ENCODE peak calls at places on chromosomes 2 and 18, in four cellular contexts. M, A, I and X are unnamed samples.

GRCh38 chr2:71843391-71843850 is 304.2 kb downstream of the CYP26B1 start:
- DNase-seq in M (no peak), A (no peak), I (no peak), X (peak)

GRCh38 chr2:163779970-163780597 is 44.3 kb upstream of the FIGN start:
- DNase-seq in M (no peak), A (no peak), I (no peak), X (no peak)

GRCh38 chr18:58015045-58015444 is 29.0 kb upstream of the NEDD4L start:
- DNase-seq in M (no peak), A (no peak), I (no peak), X (no peak)

GRCh38 chr2:120741514-120742448 is 6.1 kb downstream of the GLI2 start:
- DNase-seq in M (no peak), A (no peak), I (no peak), X (peak)

GRCh38 chr2:30266051-30266621 is 34.8 kb downstream of the LBH start:
- DNase-seq in M (no peak), A (no peak), I (peak), X (no peak)

GRCh38 chr18:8426401-8426800 is 182.8 kb upstream of the RAB12 start:
- DNase-seq in M (no peak), A (no peak), I (no peak), X (no peak)

GRCh38 chr2:11993749-11994148 is 247.3 kb downstream of the LPIN1 start:
- DNase-seq in M (no peak), A (no peak), I (no peak), X (no peak)

GRCh38 chr2:19807866-19808265 is 93.9 kb downstream of the TTC32 start:
- DNase-seq in M (no peak), A (no peak), I (no peak), X (peak)

GRCh38 chr2:237727363-237727762 is 71.2 kb upstream of the RBM44 start:
- DNase-seq in M (no peak), A (no peak), I (no peak), X (peak)

GRCh38 chr2:61645911-61646310 is 107.8 kb upstream of the XPO1 start:
- DNase-seq in M (peak), A (no peak), I (no peak), X (no peak)

GRCh38 chr2:160533482-160533881 is 39.9 kb upstream of the RBMS1 start:
- DNase-seq in M (no peak), A (no peak), I (no peak), X (no peak)

GRCh38 chr2:238106698-238107524 is 6.8 kb downstream of the ESPNL start:
- DNase-seq in M (no peak), A (no peak), I (no peak), X (no peak)

GRCh38 chr2:121285077-121285449 is at the start of gene TFCP2L1:
- DNase-seq in M (no peak), A (no peak), I (no peak), X (no peak)

GRCh38 chr2:77336013-77336412 is 186.2 kb downstream of the LRRTM4 start:
- DNase-seq in M (no peak), A (no peak), I (no peak), X (no peak)

GRCh38 chr2:224009605-224010330 is 29.3 kb downstream of the SERPINE2 start:
- DNase-seq in M (no peak), A (no peak), I (no peak), X (no peak)

GRCh38 chr2:128475427-128476211 is 157.0 kb upstream of the HS6ST1 start:
- DNase-seq in M (no peak), A (no peak), I (no peak), X (peak)

GRCh38 chr18:31100598-31101147 is 1.5 kb downstream of the DSC2 start:
- DNase-seq in M (no peak), A (no peak), I (no peak), X (no peak)

DNA sequence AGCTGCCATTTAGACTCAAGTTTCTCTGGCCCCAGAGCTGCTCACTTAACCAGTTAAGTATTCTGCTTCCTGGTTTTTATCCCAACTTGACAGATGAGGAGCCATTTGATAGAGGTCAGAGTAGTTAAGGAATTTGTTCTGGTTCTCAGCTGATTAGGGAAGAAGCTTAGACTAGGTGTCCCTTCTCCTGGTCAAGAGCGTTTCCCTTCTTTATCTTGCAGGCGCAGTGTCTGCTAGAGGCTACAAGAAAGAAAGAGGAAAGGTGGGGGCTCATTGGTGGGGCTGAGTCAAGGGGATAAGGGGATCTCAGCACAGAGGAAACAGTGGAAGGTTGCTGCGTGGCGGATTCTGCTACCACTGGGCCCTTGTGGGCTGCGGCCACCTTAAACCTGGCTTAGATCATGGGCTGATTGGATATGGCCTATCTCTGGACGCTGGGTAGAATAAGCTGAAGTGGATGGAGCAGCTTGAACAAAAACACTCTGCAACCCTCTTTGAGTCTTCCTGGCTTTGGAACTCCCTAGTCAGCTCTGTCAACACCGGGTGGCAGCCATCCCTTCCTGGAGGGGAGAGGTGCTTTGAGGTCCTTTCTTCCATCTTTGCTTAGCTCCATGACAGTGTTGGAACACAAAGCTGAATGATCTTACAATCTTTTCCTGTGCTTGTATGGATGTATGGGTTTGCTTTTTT is 70.8 kb downstream of the QPCT start:
- DNase-seq in M (no peak), A (no peak), I (no peak), X (no peak)
- TF ChIP-seq CTCF in M (peak), A (no peak), I (no peak), X (no peak)

GRCh38 chr2:7377861-7378569 is 460.8 kb downstream of the RNF144A start:
- DNase-seq in M (no peak), A (no peak), I (no peak), X (no peak)
- TF ChIP-seq CTCF in M (no peak), A (no peak), I (no peak), X (no peak)

GRCh38 chr2:240432430-240432819 is 3.0 kb upstream of the GPC1 start:
- DNase-seq in M (no peak), A (peak), I (no peak), X (no peak)

GRCh38 chr2:240432820-240433801 is 2.4 kb upstream of the GPC1 start:
- DNase-seq in M (no peak), A (no peak), I (peak), X (no peak)

GRCh38 chr2:240434728-240435456 is 571 bp upstream of the GPC1 start:
- DNase-seq in M (peak), A (peak), I (peak), X (peak)

GRCh38 chr2:240435457-240435954 is at the start of gene GPC1:
- DNase-seq in M (no peak), A (peak), I (peak), X (no peak)

DNA sequence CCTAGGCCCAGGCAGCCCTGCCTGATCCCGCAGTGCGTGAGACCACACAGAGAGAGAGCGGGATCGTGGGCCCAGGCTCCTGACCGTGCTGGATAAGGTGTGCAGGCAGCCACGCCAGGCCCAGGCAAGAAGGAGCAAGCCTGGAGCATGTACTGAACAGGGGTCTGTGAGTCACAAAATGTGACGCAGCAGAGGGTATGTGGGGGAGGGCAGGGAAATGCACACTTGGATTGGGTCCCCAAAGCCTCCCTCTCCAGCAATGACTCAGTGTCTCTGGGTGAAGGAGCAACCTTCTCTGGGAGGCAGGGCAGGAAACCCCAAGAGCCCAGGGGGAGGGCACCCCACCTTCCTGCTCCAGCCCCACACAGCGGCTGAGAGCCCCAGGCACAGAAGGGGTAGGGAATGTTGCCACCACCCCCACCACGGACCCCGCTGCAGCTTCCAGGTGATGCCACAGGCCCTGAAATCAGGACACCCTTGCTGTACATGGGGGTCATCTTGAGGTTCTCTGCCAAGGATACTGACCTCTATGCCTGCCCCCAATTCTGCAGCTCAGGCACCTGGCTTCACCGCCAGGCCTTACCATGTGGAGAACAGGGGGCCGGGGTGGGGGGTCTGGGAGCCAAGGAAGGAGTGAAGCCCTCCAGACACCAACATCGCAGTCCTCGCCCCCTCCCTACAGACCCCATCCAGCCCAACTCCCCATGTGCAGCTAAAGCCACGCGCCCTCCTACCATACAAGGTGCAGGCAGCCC is 1.3 kb upstream of the GPC1 start:
- DNase-seq in M (peak), A (no peak), I (peak), X (peak)
- TF ChIP-seq CTCF in M (no peak), A (no peak), I (no peak), X (no peak)

GRCh38 chr2:172790404-172790803 is 54.8 kb downstream of the RAPGEF4 start:
- DNase-seq in M (no peak), A (no peak), I (no peak), X (no peak)

GRCh38 chr2:172792711-172793110 is 57.1 kb downstream of the RAPGEF4 start:
- DNase-seq in M (no peak), A (no peak), I (no peak), X (no peak)

GRCh38 chr2:172788871-172789270 is 53.2 kb downstream of the RAPGEF4 start:
- DNase-seq in M (no peak), A (no peak), I (no peak), X (no peak)

GRCh38 chr2:172791953-172792352 is 56.3 kb downstream of the RAPGEF4 start:
- DNase-seq in M (no peak), A (no peak), I (no peak), X (no peak)
- TF ChIP-seq CTCF in M (no peak), A (no peak), I (no peak), X (no peak)

GRCh38 chr2:65435625-65436168 is 3.3 kb upstream of the SPRED2 start:
- DNase-seq in M (peak), A (peak), I (peak), X (peak)
- TF ChIP-seq CTCF in M (peak), A (peak), I (no peak), X (no peak)

DNA sequence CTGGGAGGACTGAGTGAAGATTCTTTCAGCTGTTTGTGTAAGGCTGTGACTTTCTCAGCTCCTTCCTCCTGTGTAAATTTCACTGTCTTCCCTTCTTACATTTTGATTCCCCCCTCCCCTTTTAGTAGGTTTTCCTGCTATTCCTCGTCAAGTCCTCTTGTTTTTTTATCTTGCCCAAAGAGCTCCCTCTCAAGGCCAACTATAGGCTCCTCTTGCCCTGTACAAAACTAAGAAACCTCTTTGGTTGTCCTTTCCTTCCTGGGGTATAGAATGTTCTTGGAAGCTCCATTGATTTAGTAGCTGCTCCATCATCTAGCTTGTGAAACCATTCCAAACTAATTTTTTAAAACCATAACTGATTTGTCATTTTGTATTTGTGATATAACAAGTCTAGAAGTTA is 7.3 kb downstream of the CCDC121 start:
- DNase-seq in M (no peak), A (no peak), I (no peak), X (no peak)
- TF ChIP-seq CTCF in M (no peak), A (no peak), I (no peak), X (no peak)

DNA sequence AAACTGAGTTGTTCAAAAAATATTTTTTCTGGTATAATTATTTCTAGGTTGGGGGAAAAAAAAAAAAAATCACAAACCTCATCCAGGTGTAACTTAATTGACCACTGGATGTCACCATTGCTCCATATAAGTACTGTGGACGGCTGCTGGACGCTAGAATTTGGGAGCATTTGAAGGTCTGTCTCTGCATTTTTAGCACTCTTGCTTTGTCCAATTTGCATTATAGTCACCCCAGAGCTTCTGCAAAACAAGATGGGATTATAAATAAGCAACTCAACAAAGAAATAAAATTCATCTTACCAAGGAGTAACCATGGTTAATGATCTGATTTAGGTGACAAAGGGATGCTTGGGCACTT is 83.7 kb downstream of the HRH4 start:
- DNase-seq in M (no peak), A (no peak), I (no peak), X (no peak)
- TF ChIP-seq CTCF in M (peak), A (peak), I (peak), X (peak)